ENCODE peak calls at places on chromosomes 2 and 18, in six cellular contexts. L is tibial artery; H is Calu3; M is AG09319; R is AG10803; X is activated CD8-positive, alpha-beta T cell treated with anti-CD3 and anti-CD28 coated beads for 36 hours. I is an unnamed sample.
A peak's percentile ranks its signal among the peaks of the same experiment; 100 is the strongest.

GRCh38 chr2:214902273-214902672 is 92.8 kb upstream of the BARD1 start:
- DNase-seq in L (no peak), H (no peak), M (no peak), R (no peak), X (no peak), I (peak; percentile 93)

GRCh38 chr2:185510060-185510459 is 228.5 kb upstream of the FSIP2 start:
- DNase-seq in L (no peak), H (no peak), M (no peak), R (no peak), X (no peak), I (no peak)

GRCh38 chr2:118942012-118942411 is at the start of gene MARCO:
- DNase-seq in L (peak; percentile 27), H (no peak), M (no peak), R (no peak), X (no peak), I (no peak)

GRCh38 chr2:178279142-178279541 is 84.8 kb downstream of the OSBPL6 start:
- DNase-seq in L (no peak), H (no peak), M (peak; percentile 35), R (peak; percentile 89), X (no peak), I (no peak)

GRCh38 chr18:70232251-70232650 is 26.8 kb upstream of the RTTN start:
- DNase-seq in L (no peak), H (no peak), M (no peak), R (no peak), X (no peak), I (no peak)

GRCh38 chr2:12455626-12456025 is 261.1 kb upstream of the TRIB2 start:
- DNase-seq in L (no peak), H (no peak), M (peak; percentile 35), R (peak; percentile 80), X (no peak), I (no peak)

GRCh38 chr18:21943456-21943855 is 202.9 kb downstream of the MIB1 start:
- DNase-seq in L (no peak), H (no peak), M (no peak), R (no peak), X (no peak), I (no peak)

GRCh38 chr2:13596233-13596632 is 879.5 kb downstream of the TRIB2 start:
- DNase-seq in L (no peak), H (no peak), M (no peak), R (no peak), X (no peak), I (no peak)

GRCh38 chr2:64617631-64618151 is 36.0 kb downstream of the SERTAD2 start:
- DNase-seq in L (no peak), H (no peak), M (no peak), R (no peak), X (no peak), I (no peak)

GRCh38 chr18:11946756-11947155 is 34.6 kb upstream of the IMPA2 start:
- DNase-seq in L (no peak), H (no peak), M (no peak), R (peak; percentile 75), X (peak; percentile 12), I (no peak)

GRCh38 chr18:31679133-31679731 is 5.1 kb downstream of the B4GALT6 start:
- DNase-seq in L (no peak), H (no peak), M (no peak), R (peak; percentile 60), X (no peak), I (no peak)

GRCh38 chr2:241741016-241741415 is 6.6 kb downstream of the D2HGDH start:
- DNase-seq in L (no peak), H (no peak), M (no peak), R (no peak), X (peak; percentile 62), I (no peak)

GRCh38 chr2:47785986-47786385 is 3.0 kb downstream of the MSH6 start:
- DNase-seq in L (no peak), H (no peak), M (no peak), R (no peak), X (no peak), I (no peak)

GRCh38 chr18:8341481-8342230 is 267.6 kb upstream of the RAB12 start:
- DNase-seq in L (no peak), H (peak; percentile 63), M (no peak), R (peak; percentile 76), X (no peak), I (no peak)

GRCh38 chr2:173451137-173451536 is 96.5 kb downstream of the CDCA7 start:
- DNase-seq in L (no peak), H (no peak), M (no peak), R (no peak), X (peak; percentile 51), I (no peak)

GRCh38 chr2:18987592-18988073 is 370.8 kb downstream of the OSR1 start:
- DNase-seq in L (peak; percentile 88), H (peak; percentile 64), M (peak; percentile 65), R (peak; percentile 93), X (no peak), I (no peak)

GRCh38 chr18:75083761-75084160 is 125.2 kb downstream of the PTGR3 start:
- DNase-seq in L (no peak), H (no peak), M (no peak), R (no peak), X (no peak), I (no peak)

GRCh38 chr2:41928593-41928992 is 119.2 kb upstream of the PKDCC start:
- DNase-seq in L (no peak), H (no peak), M (peak; percentile 4), R (peak; percentile 82), X (no peak), I (no peak)

GRCh38 chr2:233418761-233419625 is 64.7 kb downstream of the DGKD start:
- DNase-seq in L (peak; percentile 47), H (no peak), M (no peak), R (no peak), X (peak; percentile 85), I (peak; percentile 85)

GRCh38 chr2:200509227-200509607 is 651 bp downstream of the KCTD18 start:
- DNase-seq in L (no peak), H (peak; percentile 5), M (no peak), R (peak; percentile 21), X (peak; percentile 16), I (peak; percentile 7)

GRCh38 chr2:42753188-42753813 is 10.6 kb downstream of the OXER1 start:
- DNase-seq in L (no peak), H (no peak), M (no peak), R (no peak), X (no peak), I (peak; percentile 27)

GRCh38 chr2:154158101-154158500 is 286.4 kb downstream of the GALNT13 start:
- DNase-seq in L (no peak), H (no peak), M (no peak), R (no peak), X (no peak), I (no peak)

GRCh38 chr2:72128059-72128842 is 19.4 kb downstream of the CYP26B1 start:
- DNase-seq in L (no peak), H (no peak), M (no peak), R (no peak), X (no peak), I (no peak)

GRCh38 chr2:86035883-86036789 is 69.5 kb downstream of the POLR1A start:
- DNase-seq in L (peak; percentile 81), H (no peak), M (peak; percentile 49), R (peak; percentile 83), X (peak; percentile 86), I (peak; percentile 94)
- TF ChIP-seq CTCF in L (peak; percentile 16), H (no peak), M (peak; percentile 29), R (peak; percentile 53), X (no peak), I (peak; percentile 67)

GRCh38 chr2:135647836-135648579 is 93.6 kb upstream of the UBXN4 start:
- DNase-seq in L (no peak), H (no peak), M (no peak), R (no peak), X (no peak), I (no peak)

GRCh38 chr2:135650721-135651120 is 90.9 kb upstream of the UBXN4 start:
- DNase-seq in L (no peak), H (no peak), M (no peak), R (no peak), X (no peak), I (no peak)

DNA sequence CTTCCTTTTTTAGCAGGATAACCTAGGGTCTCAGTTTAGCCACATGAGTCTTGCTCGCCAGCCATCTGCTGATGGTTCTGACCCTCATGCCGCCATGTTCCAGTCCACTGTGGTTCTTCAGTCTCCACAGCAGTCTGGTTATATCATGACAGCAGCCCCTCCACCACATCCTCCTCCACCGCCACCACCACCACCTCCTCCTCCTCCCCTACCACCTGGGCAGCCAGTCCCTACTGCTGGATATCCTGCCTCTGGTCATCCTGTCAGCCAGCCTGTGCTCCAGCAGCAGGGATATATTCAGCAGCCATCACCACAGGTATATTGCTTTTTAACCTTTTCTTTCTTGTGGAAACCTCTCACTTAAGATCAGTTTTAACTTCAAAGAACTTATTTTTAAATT is 89.9 kb upstream of the UBXN4 start:
- DNase-seq in L (no peak), H (no peak), M (no peak), R (no peak), X (peak; percentile 37), I (no peak)
- TF ChIP-seq CTCF in L (no peak), H (no peak), M (no peak), R (no peak), X (no peak), I (no peak)

DNA sequence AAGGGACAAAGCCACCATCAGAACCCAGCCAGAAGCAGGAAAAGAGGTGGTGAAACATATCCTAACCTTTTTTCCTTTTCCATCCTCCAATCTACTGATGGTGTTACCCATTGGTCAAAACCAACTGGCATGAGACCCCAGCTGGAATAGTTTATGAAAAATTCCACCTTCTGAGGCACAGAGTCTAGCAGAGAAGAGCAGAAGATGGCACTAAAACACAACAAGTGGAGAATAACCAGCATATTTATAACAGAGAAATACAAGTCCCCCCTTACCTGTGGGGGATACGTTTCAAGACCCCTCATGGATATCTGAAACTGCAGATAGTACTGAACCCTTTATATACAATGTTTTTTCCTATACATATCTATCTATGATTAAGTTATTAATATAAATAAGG is 4.9 kb upstream of the INPP1 start:
- DNase-seq in L (no peak), H (no peak), M (no peak), R (no peak), X (no peak), I (no peak)
- TF ChIP-seq CTCF in L (no peak), H (no peak), M (no peak), R (no peak), X (no peak), I (no peak)

GRCh38 chr2:61854435-61855177 is 746 bp upstream of the FAM161A start:
- DNase-seq in L (peak; percentile 92), H (peak; percentile 92), M (peak; percentile 93), R (peak; percentile 95), X (peak; percentile 95), I (peak; percentile 97)
- TF ChIP-seq CTCF in L (no peak), H (peak; percentile 11), M (no peak), R (no peak), X (no peak), I (no peak)